ENCODE peak calls at places on chromosomes 4 and X, in ten cellular contexts. T, J, F, V, O, H, B, W, P and L are unnamed samples.

GRCh38 chrX:71198066-71198465 is 25.0 kb upstream of the GJB1 start:
- DNase-seq in F (peak), T (no peak), P (peak), B (no peak), J (no peak), O (no peak), V (no peak), W (no peak), H (no peak), L (no peak)

GRCh38 chr4:164716901-164717300 is 37.0 kb upstream of the SMIM31 start:
- DNase-seq in O (no peak), F (no peak), V (no peak), P (no peak), W (no peak), J (no peak), T (no peak), B (no peak), H (no peak), L (no peak)

GRCh38 chr4:144174401-144175067 is 34.0 kb upstream of the GYPA start:
- DNase-seq in B (peak), W (no peak), V (no peak), F (peak), O (no peak), H (no peak), J (no peak), P (peak), T (peak), L (peak)

GRCh38 chr4:83536649-83537352 is 893 bp downstream of the GPAT3 start:
- DNase-seq in F (no peak), W (no peak), T (no peak), H (no peak), J (no peak), B (no peak), P (no peak), V (no peak), O (no peak), L (no peak)

GRCh38 chrX:57932266-57932665 is 22.0 kb upstream of the ZXDA start:
- DNase-seq in W (no peak), V (no peak), F (no peak), T (no peak), O (no peak), J (no peak), P (no peak), B (no peak), H (no peak), L (no peak)

GRCh38 chrX:20412871-20413486 is 146.3 kb upstream of the RPS6KA3 start:
- DNase-seq in T (no peak), W (no peak), P (peak), O (no peak), J (peak), F (peak), H (no peak), V (no peak), B (no peak), L (peak)

GRCh38 chrX:103404225-103405008 is 28.1 kb downstream of the BEX3 start:
- DNase-seq in F (peak), J (peak), V (peak), O (peak), T (peak), P (peak), H (peak), W (peak), B (peak), L (peak)

GRCh38 chr4:185573651-185574199 is 38.4 kb upstream of the PDLIM3 start:
- DNase-seq in O (no peak), F (no peak), V (peak), B (peak), H (no peak), J (no peak), T (peak), P (no peak), W (no peak), L (no peak)

GRCh38 chr4:52019941-52020657 is at the start of gene LRRC66:
- DNase-seq in O (no peak), H (no peak), W (no peak), V (no peak), F (no peak), J (no peak), B (peak), P (no peak), T (no peak), L (no peak)

GRCh38 chrX:120282697-120283096 is 28.6 kb downstream of the TMEM255A start:
- DNase-seq in J (no peak), B (no peak), H (no peak), F (no peak), O (no peak), V (no peak), W (no peak), P (no peak), T (no peak), L (no peak)

GRCh38 chrX:80812176-80812575 is 2.5 kb upstream of the BRWD3 start:
- DNase-seq in B (peak), F (peak), O (no peak), W (no peak), P (peak), J (peak), T (peak), H (no peak), V (no peak), L (peak)

GRCh38 chr4:139841464-139842195 is 176.0 kb downstream of the MGST2 start:
- DNase-seq in O (no peak), F (no peak), P (no peak), H (no peak), V (no peak), J (no peak), W (no peak), T (no peak), B (no peak), L (peak)

GRCh38 chrX:1686642-1687041 is 71.8 kb downstream of the ASMT start:
- DNase-seq in V (no peak), H (no peak), B (peak), P (no peak), W (no peak), J (no peak), F (no peak), O (no peak), T (peak), L (no peak)

GRCh38 chr4:80608285-80608980 is 272.9 kb downstream of the CFAP299 start:
- DNase-seq in H (no peak), P (no peak), J (no peak), B (no peak), V (no peak), W (no peak), O (no peak), F (no peak), T (peak), L (no peak)

GRCh38 chrX:39212456-39212855 is 411.2 kb downstream of the MID1IP1 start:
- DNase-seq in P (no peak), F (no peak), W (no peak), J (no peak), T (no peak), V (no peak), B (no peak), H (no peak), O (no peak), L (no peak)

GRCh38 chr4:8703401-8703696 is 110.8 kb downstream of the CPZ start:
- DNase-seq in T (no peak), B (no peak), P (no peak), J (no peak), H (no peak), F (no peak), O (peak), V (no peak), W (no peak), L (no peak)

GRCh38 chr4:39023059-39023458 is 9.2 kb downstream of the TMEM156 start:
- DNase-seq in O (no peak), W (no peak), F (no peak), H (no peak), V (no peak), T (no peak), B (peak), J (no peak), P (no peak), L (no peak)

GRCh38 chr4:102503301-102503746 is 2.2 kb downstream of the NFKB1 start:
- DNase-seq in F (peak), H (no peak), V (no peak), J (no peak), O (no peak), W (no peak), T (no peak), B (no peak), P (peak), L (no peak)

GRCh38 chr4:80142396-80143304 is 54.7 kb upstream of the PRDM8 start:
- DNase-seq in V (no peak), T (peak), B (peak), H (no peak), O (no peak), P (no peak), W (no peak), J (no peak), F (no peak), L (no peak)

GRCh38 chr4:20253799-20254409 is 2.2 kb downstream of the SLIT2 start:
- DNase-seq in F (no peak), J (peak), H (no peak), O (peak), V (no peak), W (peak), P (peak), B (peak), T (peak), L (no peak)